ENCODE peak calls at places on chromosomes 7 and 10, in eight cellular contexts. P, X, K, U, N, M, Z and A are unnamed samples.

GRCh38 chr10:114483575-114483974 is 79.3 kb upstream of the AFAP1L2 start:
- DNase-seq in P (no peak), X (no peak), K (no peak), U (no peak), N (no peak), M (no peak), Z (no peak), A (no peak)

GRCh38 chr7:4610768-4611467 is 71.2 kb upstream of the FOXK1 start:
- DNase-seq in P (peak), X (peak), K (no peak), U (peak), N (peak), M (peak), Z (peak), A (peak)

GRCh38 chr7:1842321-1843221 is 172.5 kb downstream of the ELFN1 start:
- DNase-seq in P (peak), X (no peak), K (peak), U (peak), N (no peak), M (no peak), Z (no peak), A (no peak)

GRCh38 chr10:130787821-130788220 is 523.7 kb downstream of the TCERG1L start:
- DNase-seq in P (no peak), X (no peak), K (no peak), U (no peak), N (no peak), M (no peak), Z (no peak), A (no peak)

GRCh38 chr7:33038639-33039038 is 23.9 kb downstream of the NT5C3A start:
- DNase-seq in P (no peak), X (no peak), K (no peak), U (no peak), N (no peak), M (no peak), Z (no peak), A (no peak)

GRCh38 chr10:87579563-87579962 is 74.9 kb downstream of the MINPP1 start:
- DNase-seq in P (no peak), X (peak), K (no peak), U (no peak), N (peak), M (no peak), Z (peak), A (no peak)

GRCh38 chr10:14541379-14541778 is 210.7 kb upstream of the FRMD4A start:
- DNase-seq in P (no peak), X (no peak), K (no peak), U (no peak), N (no peak), M (no peak), Z (no peak), A (no peak)

GRCh38 chr10:12728569-12728968 is 272.9 kb downstream of the CCDC3 start:
- DNase-seq in P (no peak), X (peak), K (no peak), U (no peak), N (peak), M (no peak), Z (peak), A (no peak)

DNA sequence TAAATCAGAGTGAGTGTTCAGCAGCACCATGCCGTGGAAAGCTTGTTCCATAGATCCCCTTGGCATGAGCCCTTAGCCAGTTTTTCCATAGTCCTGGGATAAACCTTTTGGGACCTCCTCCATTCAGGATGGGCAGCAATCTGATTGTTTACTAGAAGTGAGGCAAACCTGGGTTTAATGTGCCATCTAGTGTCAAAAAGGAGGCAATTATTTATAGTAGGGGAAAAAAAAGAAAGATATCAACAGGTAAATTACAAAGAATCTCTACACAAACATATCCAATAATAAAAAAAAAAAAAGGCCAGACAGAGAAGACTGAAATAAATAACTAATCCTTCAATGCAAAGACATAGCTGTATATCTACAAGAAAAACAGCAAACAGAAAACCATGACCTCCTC is 229.0 kb upstream of the STK17A start:
- DNase-seq in P (no peak), X (no peak), K (no peak), U (no peak), N (no peak), M (no peak), Z (no peak), A (no peak)
- TF ChIP-seq CTCF in P (no peak), X (no peak), K (no peak), U (no peak), N (no peak), M (no peak), Z (no peak), A (no peak)

GRCh38 chr7:57354679-57355338 is 95.2 kb upstream of the ZNF716 start:
- DNase-seq in P (no peak), X (no peak), K (peak), U (no peak), N (no peak), M (no peak), Z (no peak), A (no peak)
- TF ChIP-seq CTCF in P (no peak), X (no peak), K (no peak), U (no peak), N (no peak), M (no peak), Z (no peak), A (no peak)

GRCh38 chr7:42522227-42522991 is 285.4 kb upstream of the GLI3 start:
- DNase-seq in P (peak), X (peak), K (no peak), U (no peak), N (peak), M (no peak), Z (peak), A (no peak)
- TF ChIP-seq CTCF in P (no peak), X (no peak), K (no peak), U (no peak), N (no peak), M (no peak), Z (no peak), A (no peak)

GRCh38 chr10:11655839-11656238 is 44.4 kb upstream of the USP6NL start:
- DNase-seq in P (no peak), X (no peak), K (no peak), U (no peak), N (peak), M (no peak), Z (no peak), A (no peak)
- TF ChIP-seq CTCF in P (no peak), X (no peak), K (no peak), U (no peak), N (no peak), M (no peak), Z (no peak), A (no peak)

GRCh38 chr10:117005454-117006055 is 568 bp upstream of the SHTN1 start:
- DNase-seq in P (peak), X (peak), K (no peak), U (peak), N (peak), M (peak), Z (no peak), A (peak)
- TF ChIP-seq CTCF in P (no peak), X (no peak), K (no peak), U (no peak), N (no peak), M (no peak), Z (no peak), A (no peak)

GRCh38 chr10:58818889-58819288 is 306.2 kb downstream of the BICC1 start:
- DNase-seq in P (no peak), X (peak), K (no peak), U (no peak), N (peak), M (no peak), Z (peak), A (no peak)
- TF ChIP-seq CTCF in P (no peak), X (peak), K (no peak), U (no peak), N (peak), M (no peak), Z (peak), A (no peak)

DNA sequence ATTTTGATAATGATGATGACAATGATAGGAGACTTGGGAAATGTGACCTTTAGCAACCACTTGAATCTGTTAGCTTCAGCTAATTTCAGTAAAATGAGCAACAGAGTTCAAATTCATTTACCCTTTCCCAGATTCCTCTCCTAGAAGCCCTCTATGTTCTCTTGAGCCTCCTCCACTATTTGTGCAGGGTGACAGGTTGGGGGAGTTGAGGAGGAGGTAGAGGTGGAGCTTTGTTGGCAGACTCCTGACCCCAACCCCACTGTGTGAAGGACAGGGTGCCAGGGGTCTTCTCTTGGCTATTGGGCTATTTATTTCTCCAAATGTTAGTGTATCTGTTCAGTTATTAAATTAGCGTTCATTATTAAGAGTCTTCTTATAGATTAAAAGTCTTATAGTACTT is 422.3 kb downstream of the GFRA1 start:
- DNase-seq in P (no peak), X (no peak), K (no peak), U (no peak), N (no peak), M (no peak), Z (no peak), A (no peak)
- TF ChIP-seq CTCF in P (no peak), X (no peak), K (no peak), U (no peak), N (no peak), M (no peak), Z (no peak), A (no peak)